ENCODE peak calls at places on chromosomes 5 and 9, in nine cellular contexts. W, F, J, Z, U, T, E, M and D are unnamed samples.
A peak's percentile ranks its signal among the peaks of the same experiment; 100 is the strongest.

GRCh38 chr5:154850255-154851062 is at the start of gene FAXDC2:
- DNase-seq in W (peak; percentile 74), U (peak; percentile 88), E (peak; percentile 72), Z (peak; percentile 89), J (peak; percentile 85), M (peak; percentile 89), T (peak; percentile 92), F (no peak), D (peak; percentile 75)

GRCh38 chr9:112945620-112946208 is 55.0 kb upstream of the SLC46A2 start:
- DNase-seq in W (no peak), E (no peak), U (no peak), J (no peak), M (no peak), Z (no peak), F (no peak), T (no peak), D (peak; percentile 50)

GRCh38 chr5:155532621-155533314 is 519.2 kb downstream of the KIF4B start:
- DNase-seq in U (no peak), T (no peak), F (no peak), M (no peak), Z (no peak), J (no peak), E (no peak), W (no peak), D (no peak)

GRCh38 chr5:91963166-91963565 is 580.0 kb upstream of the ARRDC3 start:
- DNase-seq in T (no peak), Z (no peak), E (no peak), W (no peak), M (no peak), J (no peak), F (no peak), U (no peak), D (no peak)

GRCh38 chr5:31726952-31727351 is 88.0 kb downstream of the PDZD2 start:
- DNase-seq in W (no peak), E (no peak), J (no peak), T (no peak), U (no peak), F (no peak), M (no peak), Z (no peak), D (no peak)

GRCh38 chr9:134922066-134922931 is 4.6 kb upstream of the FCN1 start:
- DNase-seq in Z (no peak), T (peak; percentile 58), M (peak; percentile 70), E (peak; percentile 44), W (peak; percentile 78), J (no peak), F (no peak), U (no peak), D (no peak)

GRCh38 chr5:40796487-40796889 is 1.7 kb downstream of the PRKAA1 start:
- DNase-seq in T (peak; percentile 68), W (no peak), M (no peak), Z (no peak), J (no peak), U (peak; percentile 77), F (no peak), E (no peak), D (no peak)

GRCh38 chr5:11547140-11547539 is 357.1 kb downstream of the CTNND2 start:
- DNase-seq in W (no peak), Z (no peak), M (no peak), J (no peak), U (no peak), F (no peak), E (no peak), T (no peak), D (no peak)

GRCh38 chr9:1421436-1421835 is 371.3 kb downstream of the DMRT2 start:
- DNase-seq in U (no peak), J (no peak), T (no peak), M (no peak), E (no peak), W (no peak), Z (no peak), F (no peak), D (no peak)

GRCh38 chr9:116298249-116298648 is 144.7 kb downstream of the PAPPA start:
- DNase-seq in Z (no peak), M (no peak), U (no peak), F (no peak), J (no peak), W (no peak), T (no peak), E (no peak), D (no peak)

GRCh38 chr9:114507726-114508125 is 2.5 kb upstream of the WHRN start:
- DNase-seq in U (peak; percentile 16), E (no peak), J (no peak), W (no peak), M (no peak), Z (no peak), F (no peak), T (peak; percentile 67), D (peak; percentile 57)

GRCh38 chr9:87676976-87677775 is 48.7 kb upstream of the CTSL start:
- DNase-seq in T (peak; percentile 39), Z (no peak), F (no peak), M (no peak), J (no peak), E (no peak), U (peak; percentile 4), W (no peak), D (no peak)

GRCh38 chr5:116747881-116748280 is 173.3 kb upstream of the SEMA6A start:
- DNase-seq in Z (peak; percentile 23), M (no peak), J (no peak), E (no peak), F (no peak), U (no peak), T (peak; percentile 39), W (no peak), D (no peak)

GRCh38 chr5:43920422-43920821 is 317.4 kb downstream of the NNT start:
- DNase-seq in Z (no peak), F (no peak), T (no peak), M (no peak), E (no peak), J (no peak), W (no peak), U (no peak), D (no peak)
- TF ChIP-seq CTCF in Z (no peak), F (no peak), T (no peak), M (no peak), E (no peak), J (no peak), W (no peak), U (no peak), D (no peak)

GRCh38 chr9:121968056-121968455 is 125.1 kb downstream of the TTLL11 start:
- DNase-seq in F (no peak), T (no peak), J (no peak), W (no peak), E (no peak), Z (no peak), M (no peak), U (no peak), D (no peak)
- TF ChIP-seq CTCF in F (no peak), T (no peak), J (no peak), W (no peak), E (no peak), Z (no peak), M (no peak), U (no peak), D (no peak)

DNA sequence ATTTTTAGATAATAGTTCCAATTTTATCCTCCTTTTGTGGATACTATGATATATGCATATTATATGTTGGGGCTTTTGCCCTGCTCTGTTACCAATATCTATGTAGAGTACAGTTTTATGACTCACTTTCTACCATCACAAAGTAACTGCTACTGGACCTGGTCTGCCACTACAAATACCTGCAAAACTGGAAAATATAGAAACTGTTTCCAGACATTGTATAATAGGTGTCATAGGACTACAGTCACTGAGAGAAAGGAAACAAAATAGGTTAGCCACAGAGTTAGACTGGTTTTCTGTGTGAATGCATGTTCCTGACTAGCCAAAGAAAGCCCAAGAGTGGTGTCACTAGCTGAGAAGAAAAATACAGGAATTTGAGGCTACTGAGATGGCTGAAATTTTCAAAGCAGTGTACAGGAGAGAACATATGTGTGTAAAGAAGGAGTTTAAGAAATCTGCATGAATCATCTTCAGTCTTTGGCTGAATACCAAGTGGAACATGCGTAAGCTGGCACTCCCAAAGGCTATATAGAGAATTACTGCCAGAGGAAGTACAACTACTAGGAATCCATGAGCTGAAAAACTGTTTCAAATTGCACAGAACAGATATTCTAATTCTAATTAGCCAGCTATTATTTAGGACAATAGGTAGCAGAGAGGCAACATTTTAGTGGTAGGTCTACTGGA is 29.0 kb upstream of the FAM174A start:
- DNase-seq in E (no peak), U (peak; percentile 82), T (peak; percentile 93), W (no peak), J (peak; percentile 63), Z (no peak), M (no peak), F (no peak), D (no peak)
- TF ChIP-seq CTCF in E (no peak), U (peak; percentile 4), T (peak; percentile 21), W (no peak), J (peak; percentile 35), Z (no peak), M (no peak), F (no peak), D (no peak)

GRCh38 chr9:99826579-99826978 is 4.9 kb downstream of the NR4A3 start:
- DNase-seq in F (no peak), M (no peak), J (no peak), Z (no peak), W (no peak), T (no peak), U (no peak), E (no peak), D (no peak)

GRCh38 chr9:99822596-99823391 is 1.1 kb downstream of the NR4A3 start:
- DNase-seq in M (peak; percentile 78), F (no peak), E (peak; percentile 34), J (peak; percentile 53), W (peak; percentile 51), Z (peak; percentile 38), U (peak; percentile 51), T (peak; percentile 64), D (peak; percentile 82)

GRCh38 chr9:99825158-99826046 is 3.7 kb downstream of the NR4A3 start:
- DNase-seq in M (no peak), U (no peak), F (no peak), J (no peak), W (peak; percentile 47), Z (no peak), E (no peak), T (no peak), D (peak; percentile 66)

GRCh38 chr9:99823392-99824377 is 2.0 kb downstream of the NR4A3 start:
- DNase-seq in M (peak; percentile 69), J (peak; percentile 28), F (peak; percentile 35), U (peak; percentile 47), Z (peak; percentile 36), T (peak; percentile 36), E (peak; percentile 24), W (peak; percentile 60), D (peak; percentile 65)

DNA sequence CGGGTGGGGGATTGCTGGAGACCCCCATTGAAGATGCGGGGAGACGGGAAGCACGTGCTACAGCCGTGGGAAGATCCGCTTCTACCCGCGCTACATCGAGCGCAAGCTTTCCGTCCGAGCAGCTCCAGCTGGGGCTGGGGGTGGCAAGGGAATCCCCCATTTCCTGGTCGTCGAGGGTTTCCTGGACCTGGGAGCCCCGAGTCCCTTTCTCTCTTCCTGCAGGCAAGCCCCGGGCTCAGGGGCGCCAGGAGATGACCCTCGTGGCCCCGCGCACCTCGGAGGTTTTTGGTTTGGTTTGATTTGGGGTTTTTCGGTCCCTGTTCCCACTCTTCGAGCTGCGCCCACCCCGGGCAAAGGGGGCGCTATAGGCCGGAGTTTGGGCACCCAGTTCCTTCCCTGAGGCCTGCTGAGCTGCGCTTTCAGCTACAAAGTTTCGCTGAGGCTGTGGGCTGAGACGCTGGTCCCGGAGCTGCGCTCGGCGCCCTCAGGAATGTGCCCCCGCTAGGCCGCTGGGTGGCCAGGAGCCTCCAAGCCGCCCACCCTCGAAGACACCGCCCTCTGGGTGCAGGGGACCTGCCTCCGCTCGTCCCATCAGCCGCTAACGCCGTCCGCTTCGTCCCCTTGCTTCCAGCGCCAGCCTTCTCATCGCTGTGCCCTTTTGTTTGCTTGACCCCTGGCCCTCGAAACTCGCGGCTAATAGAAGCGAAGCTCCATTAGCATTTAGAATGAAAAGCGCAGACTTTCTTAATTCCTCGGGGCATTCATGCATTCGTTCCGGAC is 2.9 kb downstream of the NR4A3 start:
- DNase-seq in E (no peak), J (peak; percentile 21), T (peak; percentile 55), U (no peak), Z (peak; percentile 19), M (no peak), W (peak; percentile 57), F (peak; percentile 42), D (peak; percentile 92)
- TF ChIP-seq CTCF in E (peak; percentile 4), J (peak; percentile 78), T (peak; percentile 74), U (peak; percentile 43), Z (peak; percentile 30), M (peak; percentile 43), W (peak; percentile 55), F (peak; percentile 36), D (peak; percentile 79)